ENCODE peak calls at places on chromosomes 7 and 10, in nine cellular contexts. M is thoracic aorta, N is stomach, D is epithelial cell of esophagus, V is GM06990, J is A549, R is astrocyte of the spinal cord, P is brain microvascular endothelial cell, S is PC-3. Y is an unnamed sample.

GRCh38 chr7:8765374-8765773 is 332.0 kb downstream of the NXPH1 start:
- DNase-seq in N (no peak), R (no peak), J (no peak), D (no peak), P (no peak), S (no peak), V (no peak), M (no peak), Y (no peak)

GRCh38 chr10:122213766-122214165 is 57.3 kb upstream of the BTBD16 start:
- DNase-seq in D (no peak), M (no peak), V (no peak), P (no peak), R (no peak), N (no peak), J (no peak), S (no peak), Y (no peak)

GRCh38 chr7:29146082-29146706 is at the start of gene CPVL:
- DNase-seq in J (no peak), P (no peak), R (no peak), D (no peak), S (peak; percentile 73), N (peak; percentile 28), V (no peak), M (no peak), Y (no peak)

GRCh38 chr7:28686418-28686800 is 271.7 kb downstream of the TRIL start:
- DNase-seq in R (peak; percentile 84), D (peak; percentile 68), M (no peak), P (peak; percentile 68), V (no peak), S (peak; percentile 58), N (no peak), J (no peak), Y (peak; percentile 80)

GRCh38 chr7:67019562-67020390 is 23.1 kb downstream of the TYW1 start:
- DNase-seq in V (no peak), D (peak; percentile 16), M (no peak), N (no peak), P (no peak), R (no peak), J (no peak), S (peak; percentile 76), Y (peak; percentile 14)

GRCh38 chr7:141864765-141865447 is 23.6 kb upstream of the PRSS37 start:
- DNase-seq in M (no peak), N (no peak), S (no peak), J (no peak), R (no peak), P (no peak), V (no peak), D (peak; percentile 87), Y (no peak)

GRCh38 chr7:27151341-27151944 is 940 bp downstream of the HOXA3 start:
- DNase-seq in M (no peak), P (no peak), S (peak; percentile 27), J (no peak), V (no peak), N (no peak), R (no peak), D (no peak), Y (no peak)

GRCh38 chr7:47071866-47072265 is 510.0 kb downstream of the TNS3 start:
- DNase-seq in N (no peak), S (no peak), M (no peak), V (no peak), R (no peak), J (no peak), P (no peak), D (no peak), Y (no peak)

GRCh38 chr7:99733448-99733847 is 1.5 kb downstream of the CYP3A7 start:
- DNase-seq in P (no peak), J (peak; percentile 26), M (no peak), N (no peak), R (no peak), S (no peak), D (no peak), V (no peak), Y (no peak)

GRCh38 chr7:78562191-78562590 is 763.6 kb downstream of the PHTF2 start:
- DNase-seq in N (no peak), M (no peak), S (no peak), P (no peak), V (no peak), J (no peak), D (no peak), R (no peak), Y (no peak)

GRCh38 chr10:87177-88080 is 38.3 kb upstream of the TUBB8 start:
- DNase-seq in M (no peak), J (no peak), S (no peak), V (no peak), D (no peak), R (no peak), N (peak; percentile 71), P (no peak), Y (no peak)

GRCh38 chr7:46705416-46706255 is 784.6 kb upstream of the IGFBP3 start:
- DNase-seq in J (no peak), P (no peak), N (no peak), D (no peak), S (no peak), V (no peak), R (peak; percentile 25), M (no peak), Y (no peak)

GRCh38 chr10:110429301-110429700 is 68.4 kb upstream of the DUSP5 start:
- DNase-seq in V (no peak), P (no peak), N (no peak), M (no peak), S (peak; percentile 31), R (no peak), D (peak; percentile 57), J (no peak), Y (no peak)

DNA sequence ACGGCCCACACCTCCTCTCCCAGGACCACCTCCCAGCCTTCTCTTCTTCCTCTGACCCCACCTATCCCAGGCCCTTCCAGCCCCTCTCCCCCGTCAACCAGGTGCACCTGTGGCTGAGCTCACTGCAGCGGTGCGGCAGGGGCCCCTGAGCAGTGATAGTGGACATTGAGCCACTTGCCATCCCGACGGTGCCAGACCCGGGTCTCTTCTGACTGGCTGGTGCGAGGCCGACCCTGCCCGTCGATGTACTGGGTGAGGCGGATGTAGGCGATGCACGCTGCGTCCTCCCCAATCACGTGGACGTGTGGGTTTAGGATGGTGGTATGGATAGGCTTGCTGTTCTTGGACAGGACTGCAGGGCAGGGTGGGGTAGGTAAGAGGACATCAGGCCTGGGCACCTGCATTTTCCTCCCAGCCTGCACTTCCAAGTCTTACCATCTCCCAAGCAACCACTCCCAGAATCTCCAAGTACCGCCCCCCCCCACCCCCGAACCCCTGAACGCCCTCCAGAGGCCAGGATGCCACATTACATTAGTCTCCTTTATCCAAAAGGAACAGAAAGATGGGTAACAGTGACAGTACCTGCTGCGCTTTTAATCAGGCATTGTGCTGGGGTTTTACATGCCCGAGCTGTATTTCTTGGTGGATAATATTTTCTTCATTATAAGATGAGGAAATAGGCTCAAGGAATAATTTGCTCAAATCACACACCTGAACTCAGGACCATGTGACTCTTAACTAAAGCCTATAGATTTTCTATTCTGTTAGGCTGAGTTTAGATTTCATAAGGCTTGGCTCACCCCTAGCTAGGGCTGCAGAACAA is 3.7 kb upstream of the NDST2 start:
- DNase-seq in D (peak; percentile 25), R (no peak), J (peak; percentile 79), P (no peak), V (no peak), N (no peak), S (peak; percentile 71), M (no peak), Y (peak; percentile 12)
- TF ChIP-seq CTCF in D (peak; percentile 33), R (peak; percentile 44), J (peak; percentile 23), P (peak; percentile 39), V (peak; percentile 24), N (no peak), S (peak; percentile 89), M (peak; percentile 22), Y (peak; percentile 22)

DNA sequence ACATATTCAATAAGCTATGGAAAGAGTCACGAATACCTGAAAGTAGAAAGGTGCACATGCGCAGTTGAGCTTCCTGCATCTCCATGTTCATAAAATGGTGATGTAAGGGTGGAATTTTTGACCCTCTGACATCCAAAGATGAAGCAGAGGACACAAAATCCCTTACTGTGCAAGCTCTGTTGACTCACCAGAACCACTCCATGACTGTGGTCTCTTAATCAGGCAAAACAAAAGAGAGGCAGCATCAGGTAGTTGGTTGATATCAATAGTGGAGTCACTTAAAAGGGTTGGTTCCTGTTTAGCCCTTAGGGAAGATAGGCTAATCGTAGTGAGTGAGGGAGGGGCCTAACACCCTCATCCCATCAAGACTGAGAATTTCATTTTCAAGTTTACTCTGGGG is 97.9 kb downstream of the CD36 start:
- DNase-seq in M (no peak), V (no peak), N (no peak), S (no peak), R (no peak), D (peak; percentile 52), J (no peak), P (peak; percentile 27), Y (no peak)
- H3K4me3 ChIP-seq in M (no peak overlapping the region), V (no peak overlapping the region), N (no peak overlapping the region), S (no peak overlapping the region), R (no peak overlapping the region), D (no peak overlapping the region), J (no peak overlapping the region), P (no peak overlapping the region), Y (no peak overlapping the region)

GRCh38 chr7:127516320-127516719 is 69.1 kb downstream of the GCC1 start:
- DNase-seq in N (no peak), M (no peak), P (no peak), V (no peak), S (no peak), J (no peak), D (no peak), R (no peak), Y (no peak)

GRCh38 chr7:127513311-127513710 is 72.1 kb downstream of the GCC1 start:
- DNase-seq in V (no peak), D (no peak), J (no peak), S (no peak), N (no peak), P (no peak), R (no peak), M (no peak), Y (no peak)

GRCh38 chr7:127512587-127512986 is 72.8 kb downstream of the GCC1 start:
- DNase-seq in S (no peak), P (no peak), R (no peak), J (no peak), N (no peak), D (no peak), M (no peak), V (no peak), Y (no peak)

GRCh38 chr7:127514499-127514898 is 70.9 kb downstream of the GCC1 start:
- DNase-seq in N (no peak), V (no peak), J (peak; percentile 31), D (peak; percentile 60), P (peak; percentile 43), S (peak; percentile 57), M (no peak), R (peak; percentile 28), Y (peak; percentile 65)
- TF ChIP-seq CTCF in N (no peak), V (peak; percentile 40), J (peak; percentile 45), D (peak; percentile 67), P (peak; percentile 46), S (peak; percentile 62), M (no peak), R (peak; percentile 40), Y (peak; percentile 47)

DNA sequence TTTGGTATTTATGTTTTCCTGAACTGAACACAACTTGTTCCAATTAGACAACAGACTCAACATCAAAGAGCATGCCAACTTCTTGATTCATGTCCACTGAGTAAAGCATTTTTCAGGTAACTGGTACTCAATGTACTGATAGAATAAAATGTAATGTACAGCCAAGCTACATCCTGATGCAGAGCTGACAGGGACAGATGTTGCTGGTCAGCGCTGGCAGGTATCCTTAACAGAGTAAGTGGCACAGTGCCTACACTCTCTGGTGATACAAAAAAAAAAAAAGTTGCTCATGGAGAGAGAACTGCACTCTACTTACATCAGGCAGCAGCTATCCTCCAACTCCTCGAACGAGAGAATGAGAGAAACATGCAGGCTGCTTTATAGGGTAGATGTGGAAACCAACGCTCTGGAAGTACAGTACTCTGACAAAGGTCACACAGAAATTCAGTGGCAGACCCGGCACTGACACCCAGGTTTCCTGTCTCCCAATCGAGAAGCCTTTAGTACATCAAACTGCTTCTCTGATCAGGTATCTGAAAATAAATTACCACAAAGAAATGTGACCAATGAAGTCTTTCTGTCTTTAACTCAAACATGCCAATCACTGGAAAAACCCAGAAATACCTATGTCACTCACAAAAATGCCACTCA is 4.6 kb downstream of the ITGB1 start:
- DNase-seq in P (no peak), D (no peak), R (no peak), J (no peak), S (no peak), N (no peak), M (no peak), V (no peak), Y (no peak)
- H3K4me3 ChIP-seq in P (peak overlapping the region; percentile 84), D (peak overlapping the region; percentile 75), R (peak overlapping the region; percentile 81), J (peak overlapping the region; percentile 74), S (peak overlapping the region; percentile 75), N (no peak overlapping the region), M (peak overlapping the region; percentile 96), V (no peak overlapping the region), Y (peak overlapping the region; percentile 85)

Y was measured in fibroblast of pulmonary artery.